ENCODE peak calls at places on chromosome 17, in five cellular contexts. One of them, this sample, is unnamed.

GRCh38 chr17:62597920-62598319 is 29.6 kb upstream of the MRC2 start:
- DNase-seq in AG09309: peak
- DNase-seq in neural progenitor cell: no peak
- DNase-seq in stimulated activated naive B cell treated with anti-CD40 and anti-IgM and Interleukin-4, amounts not matched to agents 10 μg/mL and 1 μg/mL and 100 μg/mL, for 72 hours: no peak
- DNase-seq in stimulated activated CD8-positive, alpha-beta memory T cell treated with anti-CD3 and anti-CD28 coated beads, Interleukin-4, amount 100 ng/mL, for 24 hours: no peak
- DNase-seq in this sample: no peak

GRCh38 chr17:43536236-43537088 is 9.7 kb downstream of the ETV4 start:
- DNase-seq in stimulated activated naive B cell treated with anti-CD40 and anti-IgM and Interleukin-4, amounts not matched to agents 10 μg/mL and 1 μg/mL and 100 μg/mL, for 72 hours: peak
- DNase-seq in AG09309: no peak
- DNase-seq in stimulated activated CD8-positive, alpha-beta memory T cell treated with anti-CD3 and anti-CD28 coated beads, Interleukin-4, amount 100 ng/mL, for 24 hours: no peak
- DNase-seq in neural progenitor cell: no peak
- DNase-seq in this sample: peak

GRCh38 chr17:77783991-77784820 is 174.3 kb upstream of the TNRC6C start:
- DNase-seq in neural progenitor cell: no peak
- DNase-seq in stimulated activated naive B cell treated with anti-CD40 and anti-IgM and Interleukin-4, amounts not matched to agents 10 μg/mL and 1 μg/mL and 100 μg/mL, for 72 hours: peak
- DNase-seq in stimulated activated CD8-positive, alpha-beta memory T cell treated with anti-CD3 and anti-CD28 coated beads, Interleukin-4, amount 100 ng/mL, for 24 hours: peak
- DNase-seq in AG09309: no peak
- DNase-seq in this sample: no peak

GRCh38 chr17:8563981-8564602 is 66.4 kb downstream of the MYH10 start:
- DNase-seq in neural progenitor cell: no peak
- DNase-seq in AG09309: peak
- DNase-seq in stimulated activated CD8-positive, alpha-beta memory T cell treated with anti-CD3 and anti-CD28 coated beads, Interleukin-4, amount 100 ng/mL, for 24 hours: no peak
- DNase-seq in stimulated activated naive B cell treated with anti-CD40 and anti-IgM and Interleukin-4, amounts not matched to agents 10 μg/mL and 1 μg/mL and 100 μg/mL, for 72 hours: no peak
- DNase-seq in this sample: no peak

GRCh38 chr17:66567234-66568170 is 265.1 kb downstream of the PRKCA start:
- DNase-seq in stimulated activated naive B cell treated with anti-CD40 and anti-IgM and Interleukin-4, amounts not matched to agents 10 μg/mL and 1 μg/mL and 100 μg/mL, for 72 hours: peak
- DNase-seq in AG09309: peak
- DNase-seq in stimulated activated CD8-positive, alpha-beta memory T cell treated with anti-CD3 and anti-CD28 coated beads, Interleukin-4, amount 100 ng/mL, for 24 hours: peak
- DNase-seq in neural progenitor cell: peak
- DNase-seq in this sample: peak

GRCh38 chr17:79779661-79780365 is 1.9 kb downstream of the CBX2 start:
- DNase-seq in stimulated activated CD8-positive, alpha-beta memory T cell treated with anti-CD3 and anti-CD28 coated beads, Interleukin-4, amount 100 ng/mL, for 24 hours: no peak
- DNase-seq in neural progenitor cell: no peak
- DNase-seq in stimulated activated naive B cell treated with anti-CD40 and anti-IgM and Interleukin-4, amounts not matched to agents 10 μg/mL and 1 μg/mL and 100 μg/mL, for 72 hours: no peak
- DNase-seq in AG09309: no peak
- DNase-seq in this sample: no peak

GRCh38 chr17:40301315-40301714 is 7.7 kb upstream of the RARA start:
- DNase-seq in AG09309: no peak
- DNase-seq in stimulated activated CD8-positive, alpha-beta memory T cell treated with anti-CD3 and anti-CD28 coated beads, Interleukin-4, amount 100 ng/mL, for 24 hours: no peak
- DNase-seq in neural progenitor cell: no peak
- DNase-seq in stimulated activated naive B cell treated with anti-CD40 and anti-IgM and Interleukin-4, amounts not matched to agents 10 μg/mL and 1 μg/mL and 100 μg/mL, for 72 hours: no peak
- DNase-seq in this sample: no peak

GRCh38 chr17:1787301-1787902 is 25.5 kb downstream of the SERPINF1 start:
- DNase-seq in neural progenitor cell: no peak
- DNase-seq in AG09309: peak
- DNase-seq in stimulated activated naive B cell treated with anti-CD40 and anti-IgM and Interleukin-4, amounts not matched to agents 10 μg/mL and 1 μg/mL and 100 μg/mL, for 72 hours: no peak
- DNase-seq in stimulated activated CD8-positive, alpha-beta memory T cell treated with anti-CD3 and anti-CD28 coated beads, Interleukin-4, amount 100 ng/mL, for 24 hours: no peak
- DNase-seq in this sample: no peak

GRCh38 chr17:41464682-41465081 is 2.5 kb downstream of the KRT32 start:
- DNase-seq in neural progenitor cell: no peak
- DNase-seq in stimulated activated CD8-positive, alpha-beta memory T cell treated with anti-CD3 and anti-CD28 coated beads, Interleukin-4, amount 100 ng/mL, for 24 hours: no peak
- DNase-seq in AG09309: peak
- DNase-seq in stimulated activated naive B cell treated with anti-CD40 and anti-IgM and Interleukin-4, amounts not matched to agents 10 μg/mL and 1 μg/mL and 100 μg/mL, for 72 hours: no peak
- DNase-seq in this sample: peak

GRCh38 chr17:40060887-40061480 is 1.8 kb upstream of the THRA start:
- DNase-seq in stimulated activated CD8-positive, alpha-beta memory T cell treated with anti-CD3 and anti-CD28 coated beads, Interleukin-4, amount 100 ng/mL, for 24 hours: no peak
- DNase-seq in neural progenitor cell: no peak
- DNase-seq in stimulated activated naive B cell treated with anti-CD40 and anti-IgM and Interleukin-4, amounts not matched to agents 10 μg/mL and 1 μg/mL and 100 μg/mL, for 72 hours: no peak
- DNase-seq in AG09309: no peak
- DNase-seq in this sample: no peak

GRCh38 chr17:43734376-43734775 is 24.2 kb downstream of the SOST start:
- DNase-seq in neural progenitor cell: no peak
- DNase-seq in stimulated activated naive B cell treated with anti-CD40 and anti-IgM and Interleukin-4, amounts not matched to agents 10 μg/mL and 1 μg/mL and 100 μg/mL, for 72 hours: no peak
- DNase-seq in AG09309: peak
- DNase-seq in stimulated activated CD8-positive, alpha-beta memory T cell treated with anti-CD3 and anti-CD28 coated beads, Interleukin-4, amount 100 ng/mL, for 24 hours: no peak
- DNase-seq in this sample: no peak

GRCh38 chr17:45320931-45321461 is 4.2 kb upstream of the MAP3K14 start:
- DNase-seq in AG09309: peak
- DNase-seq in neural progenitor cell: no peak
- DNase-seq in stimulated activated naive B cell treated with anti-CD40 and anti-IgM and Interleukin-4, amounts not matched to agents 10 μg/mL and 1 μg/mL and 100 μg/mL, for 72 hours: no peak
- DNase-seq in stimulated activated CD8-positive, alpha-beta memory T cell treated with anti-CD3 and anti-CD28 coated beads, Interleukin-4, amount 100 ng/mL, for 24 hours: no peak
- DNase-seq in this sample: no peak

GRCh38 chr17:50572541-50572940 is 12.0 kb downstream of the CACNA1G start:
- DNase-seq in stimulated activated naive B cell treated with anti-CD40 and anti-IgM and Interleukin-4, amounts not matched to agents 10 μg/mL and 1 μg/mL and 100 μg/mL, for 72 hours: no peak
- DNase-seq in stimulated activated CD8-positive, alpha-beta memory T cell treated with anti-CD3 and anti-CD28 coated beads, Interleukin-4, amount 100 ng/mL, for 24 hours: no peak
- DNase-seq in neural progenitor cell: no peak
- DNase-seq in AG09309: no peak
- DNase-seq in this sample: no peak

GRCh38 chr17:41486809-41487530 is 2.7 kb downstream of the KRT36 start:
- DNase-seq in stimulated activated CD8-positive, alpha-beta memory T cell treated with anti-CD3 and anti-CD28 coated beads, Interleukin-4, amount 100 ng/mL, for 24 hours: peak
- DNase-seq in neural progenitor cell: peak
- DNase-seq in AG09309: no peak
- DNase-seq in stimulated activated naive B cell treated with anti-CD40 and anti-IgM and Interleukin-4, amounts not matched to agents 10 μg/mL and 1 μg/mL and 100 μg/mL, for 72 hours: no peak
- DNase-seq in this sample: no peak

GRCh38 chr17:55576237-55576998 is 65.2 kb upstream of the SMIM36 start:
- DNase-seq in neural progenitor cell: no peak
- DNase-seq in stimulated activated CD8-positive, alpha-beta memory T cell treated with anti-CD3 and anti-CD28 coated beads, Interleukin-4, amount 100 ng/mL, for 24 hours: no peak
- DNase-seq in AG09309: no peak
- DNase-seq in stimulated activated naive B cell treated with anti-CD40 and anti-IgM and Interleukin-4, amounts not matched to agents 10 μg/mL and 1 μg/mL and 100 μg/mL, for 72 hours: no peak
- DNase-seq in this sample: no peak

GRCh38 chr17:58329035-58329807 is 626 bp upstream of the TSPOAP1 start:
- DNase-seq in stimulated activated CD8-positive, alpha-beta memory T cell treated with anti-CD3 and anti-CD28 coated beads, Interleukin-4, amount 100 ng/mL, for 24 hours: peak
- DNase-seq in AG09309: no peak
- DNase-seq in stimulated activated naive B cell treated with anti-CD40 and anti-IgM and Interleukin-4, amounts not matched to agents 10 μg/mL and 1 μg/mL and 100 μg/mL, for 72 hours: peak
- DNase-seq in neural progenitor cell: peak
- DNase-seq in this sample: peak

GRCh38 chr17:6623941-6624340 is 16.6 kb downstream of the KIAA0753 start:
- DNase-seq in AG09309: no peak
- DNase-seq in neural progenitor cell: no peak
- DNase-seq in stimulated activated naive B cell treated with anti-CD40 and anti-IgM and Interleukin-4, amounts not matched to agents 10 μg/mL and 1 μg/mL and 100 μg/mL, for 72 hours: no peak
- DNase-seq in stimulated activated CD8-positive, alpha-beta memory T cell treated with anti-CD3 and anti-CD28 coated beads, Interleukin-4, amount 100 ng/mL, for 24 hours: no peak
- DNase-seq in this sample: no peak

GRCh38 chr17:2580156-2580555 is 13.3 kb upstream of the PAFAH1B1 start:
- DNase-seq in AG09309: no peak
- DNase-seq in stimulated activated naive B cell treated with anti-CD40 and anti-IgM and Interleukin-4, amounts not matched to agents 10 μg/mL and 1 μg/mL and 100 μg/mL, for 72 hours: no peak
- DNase-seq in neural progenitor cell: peak
- DNase-seq in stimulated activated CD8-positive, alpha-beta memory T cell treated with anti-CD3 and anti-CD28 coated beads, Interleukin-4, amount 100 ng/mL, for 24 hours: no peak
- DNase-seq in this sample: no peak

GRCh38 chr17:6755731-6756184 is at the start of gene XAF1:
- DNase-seq in AG09309: peak
- DNase-seq in stimulated activated naive B cell treated with anti-CD40 and anti-IgM and Interleukin-4, amounts not matched to agents 10 μg/mL and 1 μg/mL and 100 μg/mL, for 72 hours: peak
- DNase-seq in neural progenitor cell: no peak
- DNase-seq in stimulated activated CD8-positive, alpha-beta memory T cell treated with anti-CD3 and anti-CD28 coated beads, Interleukin-4, amount 100 ng/mL, for 24 hours: peak
- DNase-seq in this sample: no peak

GRCh38 chr17:75835315-75835987 is 8.8 kb downstream of the UNC13D start:
- DNase-seq in neural progenitor cell: peak
- DNase-seq in stimulated activated CD8-positive, alpha-beta memory T cell treated with anti-CD3 and anti-CD28 coated beads, Interleukin-4, amount 100 ng/mL, for 24 hours: no peak
- DNase-seq in AG09309: no peak
- DNase-seq in stimulated activated naive B cell treated with anti-CD40 and anti-IgM and Interleukin-4, amounts not matched to agents 10 μg/mL and 1 μg/mL and 100 μg/mL, for 72 hours: no peak
- DNase-seq in this sample: no peak

GRCh38 chr17:31561469-31562412 is 170.3 kb downstream of the RAB11FIP4 start:
- DNase-seq in stimulated activated CD8-positive, alpha-beta memory T cell treated with anti-CD3 and anti-CD28 coated beads, Interleukin-4, amount 100 ng/mL, for 24 hours: no peak
- DNase-seq in AG09309: no peak
- DNase-seq in neural progenitor cell: no peak
- DNase-seq in stimulated activated naive B cell treated with anti-CD40 and anti-IgM and Interleukin-4, amounts not matched to agents 10 μg/mL and 1 μg/mL and 100 μg/mL, for 72 hours: no peak
- DNase-seq in this sample: no peak

GRCh38 chr17:82218349-82219075 is 5.9 kb upstream of the CCDC57 start:
- DNase-seq in stimulated activated CD8-positive, alpha-beta memory T cell treated with anti-CD3 and anti-CD28 coated beads, Interleukin-4, amount 100 ng/mL, for 24 hours: no peak
- DNase-seq in neural progenitor cell: no peak
- DNase-seq in AG09309: no peak
- DNase-seq in stimulated activated naive B cell treated with anti-CD40 and anti-IgM and Interleukin-4, amounts not matched to agents 10 μg/mL and 1 μg/mL and 100 μg/mL, for 72 hours: no peak
- DNase-seq in this sample: no peak

GRCh38 chr17:143785-144281 is 6.5 kb downstream of the SCGB1C2 start:
- DNase-seq in AG09309: no peak
- DNase-seq in stimulated activated naive B cell treated with anti-CD40 and anti-IgM and Interleukin-4, amounts not matched to agents 10 μg/mL and 1 μg/mL and 100 μg/mL, for 72 hours: peak
- DNase-seq in neural progenitor cell: peak
- DNase-seq in stimulated activated CD8-positive, alpha-beta memory T cell treated with anti-CD3 and anti-CD28 coated beads, Interleukin-4, amount 100 ng/mL, for 24 hours: peak
- DNase-seq in this sample: no peak

GRCh38 chr17:57970706-57971105 is 15.5 kb upstream of the CUEDC1 start:
- DNase-seq in stimulated activated naive B cell treated with anti-CD40 and anti-IgM and Interleukin-4, amounts not matched to agents 10 μg/mL and 1 μg/mL and 100 μg/mL, for 72 hours: no peak
- DNase-seq in neural progenitor cell: no peak
- DNase-seq in AG09309: no peak
- DNase-seq in stimulated activated CD8-positive, alpha-beta memory T cell treated with anti-CD3 and anti-CD28 coated beads, Interleukin-4, amount 100 ng/mL, for 24 hours: no peak
- DNase-seq in this sample: no peak

GRCh38 chr17:50386451-50386994 is 10.8 kb downstream of the LRRC59 start:
- DNase-seq in stimulated activated naive B cell treated with anti-CD40 and anti-IgM and Interleukin-4, amounts not matched to agents 10 μg/mL and 1 μg/mL and 100 μg/mL, for 72 hours: no peak
- DNase-seq in AG09309: no peak
- DNase-seq in stimulated activated CD8-positive, alpha-beta memory T cell treated with anti-CD3 and anti-CD28 coated beads, Interleukin-4, amount 100 ng/mL, for 24 hours: no peak
- DNase-seq in neural progenitor cell: no peak
- DNase-seq in this sample: no peak

GRCh38 chr17:17175340-17175739 is 30.8 kb downstream of the PLD6 start:
- DNase-seq in stimulated activated naive B cell treated with anti-CD40 and anti-IgM and Interleukin-4, amounts not matched to agents 10 μg/mL and 1 μg/mL and 100 μg/mL, for 72 hours: no peak
- DNase-seq in neural progenitor cell: no peak
- DNase-seq in AG09309: no peak
- DNase-seq in stimulated activated CD8-positive, alpha-beta memory T cell treated with anti-CD3 and anti-CD28 coated beads, Interleukin-4, amount 100 ng/mL, for 24 hours: no peak
- DNase-seq in this sample: no peak

GRCh38 chr17:1005361-1005946 is 8.5 kb downstream of the TIMM22 start:
- DNase-seq in stimulated activated CD8-positive, alpha-beta memory T cell treated with anti-CD3 and anti-CD28 coated beads, Interleukin-4, amount 100 ng/mL, for 24 hours: no peak
- DNase-seq in neural progenitor cell: no peak
- DNase-seq in AG09309: no peak
- DNase-seq in stimulated activated naive B cell treated with anti-CD40 and anti-IgM and Interleukin-4, amounts not matched to agents 10 μg/mL and 1 μg/mL and 100 μg/mL, for 72 hours: no peak
- DNase-seq in this sample: peak

GRCh38 chr17:77886387-77886728 is 72.1 kb upstream of the TNRC6C start:
- DNase-seq in neural progenitor cell: no peak
- DNase-seq in AG09309: no peak
- DNase-seq in stimulated activated naive B cell treated with anti-CD40 and anti-IgM and Interleukin-4, amounts not matched to agents 10 μg/mL and 1 μg/mL and 100 μg/mL, for 72 hours: no peak
- DNase-seq in stimulated activated CD8-positive, alpha-beta memory T cell treated with anti-CD3 and anti-CD28 coated beads, Interleukin-4, amount 100 ng/mL, for 24 hours: no peak
- DNase-seq in this sample: no peak

GRCh38 chr17:79001190-79002020 is 8.2 kb downstream of the CANT1 start:
- DNase-seq in stimulated activated CD8-positive, alpha-beta memory T cell treated with anti-CD3 and anti-CD28 coated beads, Interleukin-4, amount 100 ng/mL, for 24 hours: no peak
- DNase-seq in neural progenitor cell: no peak
- DNase-seq in AG09309: no peak
- DNase-seq in stimulated activated naive B cell treated with anti-CD40 and anti-IgM and Interleukin-4, amounts not matched to agents 10 μg/mL and 1 μg/mL and 100 μg/mL, for 72 hours: no peak
- DNase-seq in this sample: no peak

This sample was measured in COR-L47.